ENCODE peak calls at places on chromosomes 3 and 15, in ten cellular contexts. K is EL, U is HCEC 1CT, J is caudate nucleus, G is fibroblast of pulmonary artery, E is kidney epithelial cell, R is H1, D is head of caudate nucleus, M is HuH-7, A is SW480. N is an unnamed sample.

GRCh38 chr3:194434503-194434902 is 35.4 kb upstream of the GP5 start:
- DNase-seq in K (no peak), U (no peak), M (no peak), E (no peak), G (no peak), A (no peak), D (no peak), J (no peak), R (no peak), N (no peak)

GRCh38 chr15:96736384-96736783 is 405.9 kb downstream of the NR2F2 start:
- DNase-seq in G (peak), M (no peak), K (peak), D (no peak), E (no peak), U (no peak), R (no peak), J (no peak), A (no peak), N (peak)

GRCh38 chr3:128173849-128174248 is 20.6 kb downstream of the EEFSEC start:
- DNase-seq in K (no peak), M (no peak), U (no peak), E (no peak), J (no peak), G (no peak), D (no peak), A (no peak), R (no peak), N (no peak)

GRCh38 chr15:77831989-77832388 is 199.3 kb upstream of the LINGO1 start:
- DNase-seq in R (no peak), G (no peak), D (peak), A (no peak), K (no peak), J (no peak), U (no peak), M (no peak), E (no peak), N (no peak)

GRCh38 chr15:69524850-69525249 is 72.2 kb downstream of the RPLP1 start:
- DNase-seq in A (no peak), D (peak), K (no peak), U (no peak), G (no peak), E (no peak), R (no peak), M (no peak), J (peak), N (no peak)

GRCh38 chr3:54146383-54147239 is 24.3 kb downstream of the CACNA2D3 start:
- DNase-seq in E (no peak), G (peak), K (peak), M (peak), A (peak), J (peak), R (peak), U (no peak), D (peak), N (no peak)

GRCh38 chr3:53806182-53807116 is 39.8 kb downstream of the CHDH start:
- DNase-seq in K (peak), M (no peak), R (no peak), E (peak), A (peak), U (peak), G (peak), D (no peak), J (no peak), N (peak)

GRCh38 chr3:77196146-77196545 is 156.2 kb downstream of the ROBO2 start:
- DNase-seq in U (no peak), D (no peak), J (no peak), A (no peak), E (no peak), K (no peak), G (no peak), R (no peak), M (no peak), N (no peak)

GRCh38 chr3:187850256-187851010 is 105.2 kb upstream of the BCL6 start:
- DNase-seq in R (no peak), M (no peak), K (no peak), D (no peak), E (no peak), J (no peak), U (no peak), G (no peak), A (no peak), N (no peak)

GRCh38 chr3:195825857-195826804 is 14.4 kb upstream of the MUC4 start:
- DNase-seq in R (no peak), G (no peak), K (no peak), U (no peak), M (no peak), A (no peak), E (no peak), J (no peak), D (no peak), N (no peak)

GRCh38 chr3:58082047-58082446 is 73.8 kb downstream of the FLNB start:
- DNase-seq in K (peak), A (no peak), M (no peak), R (no peak), D (no peak), J (no peak), U (peak), E (peak), G (peak), N (peak)

GRCh38 chr15:82081904-82082810 is 36.3 kb upstream of the MEX3B start:
- DNase-seq in D (no peak), E (peak), U (peak), M (no peak), J (no peak), G (peak), A (peak), K (peak), R (peak), N (peak)

GRCh38 chr15:62495670-62496328 is 330.7 kb upstream of the C2CD4B start:
- DNase-seq in K (peak), G (peak), E (no peak), U (peak), R (no peak), A (no peak), J (no peak), M (no peak), D (no peak), N (peak)

GRCh38 chr3:7285502-7285901 is 424.6 kb downstream of the GRM7 start:
- DNase-seq in M (no peak), D (no peak), R (no peak), G (peak), J (no peak), K (no peak), E (no peak), U (no peak), A (peak), N (no peak)

GRCh38 chr3:190883973-190884832 is 21.7 kb upstream of the GMNC start:
- DNase-seq in J (peak), U (peak), D (peak), K (peak), R (peak), G (peak), E (no peak), A (peak), M (peak), N (peak)

GRCh38 chr3:120093119-120093922 is 926 bp downstream of the GSK3B start:
- DNase-seq in M (no peak), J (no peak), A (peak), U (peak), K (peak), D (peak), G (peak), R (no peak), E (no peak), N (peak)

GRCh38 chr3:131224886-131225550 is 156.6 kb upstream of the NUDT16 start:
- DNase-seq in R (no peak), M (no peak), E (no peak), J (no peak), K (peak), G (no peak), U (peak), A (no peak), D (no peak), N (peak)

GRCh38 chr3:150727653-150728502 is 24.2 kb upstream of the ERICH6 start:
- DNase-seq in E (no peak), M (no peak), K (no peak), G (no peak), R (no peak), U (no peak), J (no peak), A (no peak), D (no peak), N (peak)

GRCh38 chr15:35519536-35520149 is 26.3 kb downstream of the DPH6 start:
- DNase-seq in G (peak), A (peak), J (no peak), E (no peak), R (no peak), M (no peak), D (no peak), U (peak), K (peak), N (peak)

GRCh38 chr3:152284906-152285305 is 16.2 kb downstream of the MBNL1 start:
- DNase-seq in K (no peak), E (no peak), M (no peak), G (no peak), A (no peak), U (no peak), D (no peak), J (no peak), R (no peak), N (no peak)

GRCh38 chr3:135138776-135139175 is 343.7 kb downstream of the EPHB1 start:
- DNase-seq in A (no peak), U (no peak), J (no peak), G (no peak), E (no peak), K (no peak), R (no peak), M (no peak), D (no peak), N (no peak)

GRCh38 chr3:116445291-116445841 is at the start of gene LSAMP:
- DNase-seq in A (peak), R (peak), M (no peak), G (peak), E (no peak), U (no peak), J (peak), K (no peak), D (peak), N (peak)

GRCh38 chr3:14534379-14535191 is 5.6 kb downstream of the GRIP2 start:
- DNase-seq in R (peak), J (no peak), D (no peak), A (no peak), G (no peak), E (no peak), K (no peak), M (no peak), U (no peak), N (no peak)

GRCh38 chr3:87987952-87988351 is 70.9 kb downstream of the CGGBP1 start:
- DNase-seq in G (no peak), U (peak), D (no peak), E (no peak), J (no peak), K (peak), R (no peak), A (no peak), M (no peak), N (no peak)

GRCh38 chr3:146189519-146190173 is 28.7 kb upstream of the PLOD2 start:
- DNase-seq in D (no peak), E (no peak), J (peak), G (peak), U (peak), R (peak), A (peak), K (peak), M (peak), N (peak)

GRCh38 chr15:66718220-66718988 is 16.4 kb downstream of the SMAD6 start:
- DNase-seq in M (no peak), D (no peak), G (no peak), A (no peak), J (no peak), R (no peak), K (no peak), U (no peak), E (no peak), N (no peak)

GRCh38 chr3:47803478-47804025 is 614 bp downstream of the DHX30 start:
- DNase-seq in K (no peak), J (no peak), E (no peak), U (no peak), M (no peak), G (no peak), R (no peak), A (no peak), D (no peak), N (no peak)

GRCh38 chr3:39460677-39461076 is 6.8 kb upstream of the MOBP start:
- DNase-seq in K (no peak), U (no peak), G (no peak), E (no peak), D (peak), J (peak), M (no peak), A (no peak), R (no peak), N (no peak)

N was measured in mesenchymal stem cell.